ENCODE peak calls at places on chromosomes 6 and 20, in eight cellular contexts. One of them, this sample, is unnamed.

GRCh38 chr20:46939031-46939430 is 44.4 kb downstream of the EYA2 start:
- DNase-seq in RWPE1: peak; percentile 74
- DNase-seq in cardiac fibroblast: peak; percentile 38
- DNase-seq in GM13976: no peak
- DNase-seq in Caco-2: peak; percentile 54
- DNase-seq in WTC11: peak; percentile 25
- DNase-seq in tibial artery: no peak
- DNase-seq in suprapubic skin: no peak
- DNase-seq in this sample: no peak

GRCh38 chr6:112235956-112236355 is 18.4 kb downstream of the LAMA4 start:
- DNase-seq in cardiac fibroblast: peak; percentile 98
- DNase-seq in GM13976: no peak
- DNase-seq in Caco-2: no peak
- DNase-seq in suprapubic skin: no peak
- DNase-seq in RWPE1: no peak
- DNase-seq in WTC11: no peak
- DNase-seq in tibial artery: no peak
- DNase-seq in this sample: no peak

GRCh38 chr6:78400076-78400475 is 467.3 kb upstream of the IRAK1BP1 start:
- DNase-seq in WTC11: no peak
- DNase-seq in suprapubic skin: no peak
- DNase-seq in tibial artery: no peak
- DNase-seq in Caco-2: no peak
- DNase-seq in cardiac fibroblast: no peak
- DNase-seq in RWPE1: no peak
- DNase-seq in GM13976: no peak
- DNase-seq in this sample: no peak

GRCh38 chr20:17678886-17679285 is 3.2 kb downstream of the RRBP1 start:
- DNase-seq in suprapubic skin: no peak
- DNase-seq in tibial artery: no peak
- DNase-seq in WTC11: no peak
- DNase-seq in RWPE1: no peak
- DNase-seq in cardiac fibroblast: no peak
- DNase-seq in Caco-2: no peak
- DNase-seq in GM13976: no peak
- DNase-seq in this sample: no peak

GRCh38 chr6:74182992-74183391 is 487.0 kb downstream of the CD109 start:
- DNase-seq in WTC11: no peak
- DNase-seq in GM13976: no peak
- DNase-seq in tibial artery: no peak
- DNase-seq in cardiac fibroblast: no peak
- DNase-seq in Caco-2: no peak
- DNase-seq in RWPE1: no peak
- DNase-seq in suprapubic skin: peak; percentile 65
- DNase-seq in this sample: no peak

GRCh38 chr6:17442196-17442595 is 48.8 kb downstream of the CAP2 start:
- DNase-seq in suprapubic skin: no peak
- DNase-seq in GM13976: no peak
- DNase-seq in cardiac fibroblast: no peak
- DNase-seq in Caco-2: no peak
- DNase-seq in RWPE1: no peak
- DNase-seq in tibial artery: no peak
- DNase-seq in WTC11: no peak
- DNase-seq in this sample: no peak

GRCh38 chr6:108838101-108838717 is 10.0 kb upstream of the ARMC2 start:
- DNase-seq in RWPE1: no peak
- DNase-seq in Caco-2: peak; percentile 38
- DNase-seq in cardiac fibroblast: no peak
- DNase-seq in WTC11: peak; percentile 76
- DNase-seq in GM13976: no peak
- DNase-seq in suprapubic skin: no peak
- DNase-seq in tibial artery: no peak
- DNase-seq in this sample: no peak

GRCh38 chr20:35311409-35311808 is 19.2 kb upstream of the FAM83C start:
- DNase-seq in WTC11: no peak
- DNase-seq in Caco-2: no peak
- DNase-seq in cardiac fibroblast: peak; percentile 73
- DNase-seq in suprapubic skin: no peak
- DNase-seq in GM13976: no peak
- DNase-seq in RWPE1: no peak
- DNase-seq in tibial artery: no peak
- DNase-seq in this sample: no peak

GRCh38 chr20:38937978-38938473 is 11.8 kb downstream of the FAM83D start:
- DNase-seq in tibial artery: no peak
- DNase-seq in Caco-2: no peak
- DNase-seq in GM13976: no peak
- DNase-seq in suprapubic skin: no peak
- DNase-seq in cardiac fibroblast: peak; percentile 28
- DNase-seq in WTC11: no peak
- DNase-seq in RWPE1: no peak
- DNase-seq in this sample: no peak

GRCh38 chr6:5462856-5463255 is 201.5 kb downstream of the FARS2 start:
- DNase-seq in WTC11: no peak
- DNase-seq in Caco-2: no peak
- DNase-seq in tibial artery: no peak
- DNase-seq in cardiac fibroblast: no peak
- DNase-seq in RWPE1: no peak
- DNase-seq in GM13976: no peak
- DNase-seq in suprapubic skin: no peak
- DNase-seq in this sample: no peak

GRCh38 chr20:58515240-58516212 is at the start of gene APCDD1L:
- DNase-seq in GM13976: no peak
- DNase-seq in suprapubic skin: no peak
- DNase-seq in WTC11: no peak
- DNase-seq in RWPE1: peak; percentile 93
- DNase-seq in Caco-2: peak; percentile 27
- DNase-seq in cardiac fibroblast: peak; percentile 79
- DNase-seq in tibial artery: no peak
- DNase-seq in this sample: no peak

GRCh38 chr6:31171931-31172882 is 1.7 kb upstream of the POU5F1 start:
- DNase-seq in GM13976: no peak
- DNase-seq in tibial artery: no peak
- DNase-seq in WTC11: peak; percentile 90
- DNase-seq in suprapubic skin: no peak
- DNase-seq in cardiac fibroblast: no peak
- DNase-seq in Caco-2: no peak
- DNase-seq in RWPE1: no peak
- DNase-seq in this sample: no peak

GRCh38 chr6:38364127-38364526 is 275.6 kb downstream of the BTBD9 start:
- DNase-seq in Caco-2: no peak
- DNase-seq in tibial artery: no peak
- DNase-seq in GM13976: no peak
- DNase-seq in RWPE1: no peak
- DNase-seq in suprapubic skin: no peak
- DNase-seq in WTC11: no peak
- DNase-seq in cardiac fibroblast: peak; percentile 49
- DNase-seq in this sample: no peak

GRCh38 chr6:166611631-166612030 is 15.4 kb downstream of the RPS6KA2 start:
- DNase-seq in Caco-2: no peak
- DNase-seq in WTC11: no peak
- DNase-seq in GM13976: no peak
- DNase-seq in cardiac fibroblast: no peak
- DNase-seq in tibial artery: peak; percentile 34
- DNase-seq in suprapubic skin: no peak
- DNase-seq in RWPE1: no peak
- DNase-seq in this sample: no peak

GRCh38 chr6:157669747-157670216 is 153.3 kb upstream of the SNX9 start:
- DNase-seq in suprapubic skin: peak; percentile 91
- DNase-seq in tibial artery: peak; percentile 91
- DNase-seq in WTC11: peak; percentile 69
- DNase-seq in RWPE1: peak; percentile 78
- DNase-seq in GM13976: no peak
- DNase-seq in Caco-2: no peak
- DNase-seq in cardiac fibroblast: peak; percentile 76
- DNase-seq in this sample: peak; percentile 61

GRCh38 chr20:44702776-44703175 is 12.4 kb upstream of the CCN5 start:
- DNase-seq in tibial artery: peak; percentile 98
- DNase-seq in RWPE1: no peak
- DNase-seq in GM13976: peak; percentile 76
- DNase-seq in suprapubic skin: peak; percentile 92
- DNase-seq in WTC11: no peak
- DNase-seq in cardiac fibroblast: peak; percentile 97
- DNase-seq in Caco-2: no peak
- DNase-seq in this sample: peak; percentile 89

GRCh38 chr6:97705568-97705967 is 422.6 kb upstream of the MMS22L start:
- DNase-seq in GM13976: no peak
- DNase-seq in Caco-2: no peak
- DNase-seq in tibial artery: no peak
- DNase-seq in WTC11: peak; percentile 25
- DNase-seq in RWPE1: no peak
- DNase-seq in suprapubic skin: no peak
- DNase-seq in cardiac fibroblast: peak; percentile 37
- DNase-seq in this sample: no peak

GRCh38 chr20:51468636-51469035 is 73.9 kb downstream of the NFATC2 start:
- DNase-seq in tibial artery: no peak
- DNase-seq in cardiac fibroblast: no peak
- DNase-seq in Caco-2: no peak
- DNase-seq in WTC11: no peak
- DNase-seq in GM13976: no peak
- DNase-seq in RWPE1: no peak
- DNase-seq in suprapubic skin: no peak
- DNase-seq in this sample: no peak

GRCh38 chr6:28008053-28008452 is 51.0 kb downstream of the OR2B6 start:
- DNase-seq in tibial artery: no peak
- DNase-seq in GM13976: peak; percentile 17
- DNase-seq in cardiac fibroblast: no peak
- DNase-seq in RWPE1: no peak
- DNase-seq in WTC11: no peak
- DNase-seq in suprapubic skin: no peak
- DNase-seq in Caco-2: no peak
- DNase-seq in this sample: no peak

GRCh38 chr6:73696990-73697651 is 1.1 kb downstream of the CD109 start:
- DNase-seq in WTC11: no peak
- DNase-seq in GM13976: no peak
- DNase-seq in suprapubic skin: no peak
- DNase-seq in Caco-2: no peak
- DNase-seq in cardiac fibroblast: no peak
- DNase-seq in tibial artery: no peak
- DNase-seq in RWPE1: no peak
- DNase-seq in this sample: no peak

DNA sequence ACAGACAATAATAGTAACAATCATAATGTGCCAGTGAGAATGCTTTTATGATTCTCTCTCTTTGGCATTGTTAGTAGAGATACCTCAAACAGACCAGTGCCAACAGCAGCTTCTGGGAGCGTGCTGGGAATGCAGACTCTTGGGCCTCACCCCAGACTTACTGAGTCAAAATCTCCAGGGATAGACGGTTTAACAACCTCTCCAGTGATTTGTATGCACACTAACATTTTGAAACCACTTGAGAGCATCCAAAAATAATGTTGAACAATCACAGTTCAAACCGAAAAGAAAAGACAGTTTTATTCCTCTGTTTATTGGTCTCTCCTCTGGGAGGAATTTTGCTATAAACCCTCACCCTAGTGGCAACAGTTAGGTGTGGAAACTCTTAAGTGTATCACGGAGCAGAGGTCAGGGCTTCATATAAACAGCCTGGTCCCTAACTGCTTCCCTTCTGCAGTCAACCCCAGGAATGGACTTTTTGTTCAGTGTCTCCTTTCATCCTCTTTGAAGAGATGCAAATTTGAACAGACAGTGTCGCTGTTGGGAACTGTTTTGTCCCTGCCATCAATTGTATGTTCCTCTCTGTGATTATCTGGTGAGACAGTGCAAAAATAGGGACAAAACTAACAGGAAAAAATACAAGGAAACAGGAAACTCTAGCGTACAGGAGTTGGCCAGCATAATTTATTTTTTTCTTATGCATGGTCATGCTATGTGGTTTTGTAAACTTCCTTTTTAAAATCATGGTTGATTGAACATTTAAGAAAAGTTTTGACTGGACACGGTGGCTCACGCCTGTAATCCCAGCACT is 162.4 kb upstream of the BTBD3 start:
- DNase-seq in tibial artery: no peak
- DNase-seq in WTC11: no peak
- DNase-seq in cardiac fibroblast: peak; percentile 49
- DNase-seq in RWPE1: no peak
- DNase-seq in Caco-2: no peak
- DNase-seq in suprapubic skin: no peak
- DNase-seq in GM13976: no peak
- DNase-seq in this sample: no peak
- TF ChIP-seq CTCF in tibial artery: no peak
- TF ChIP-seq CTCF in WTC11: no peak
- TF ChIP-seq CTCF in cardiac fibroblast: no peak
- TF ChIP-seq CTCF in RWPE1: no peak
- TF ChIP-seq CTCF in Caco-2: no peak
- TF ChIP-seq CTCF in suprapubic skin: no peak
- TF ChIP-seq CTCF in GM13976: no peak
- TF ChIP-seq CTCF in this sample: no peak

GRCh38 chr20:4563534-4563933 is 158.2 kb upstream of the PRND start:
- DNase-seq in Caco-2: peak; percentile 72
- DNase-seq in tibial artery: no peak
- DNase-seq in GM13976: no peak
- DNase-seq in WTC11: peak; percentile 47
- DNase-seq in RWPE1: peak; percentile 55
- DNase-seq in suprapubic skin: no peak
- DNase-seq in cardiac fibroblast: peak; percentile 74
- DNase-seq in this sample: no peak
- TF ChIP-seq CTCF in Caco-2: peak; percentile 17
- TF ChIP-seq CTCF in tibial artery: no peak
- TF ChIP-seq CTCF in GM13976: no peak
- TF ChIP-seq CTCF in WTC11: no peak
- TF ChIP-seq CTCF in RWPE1: no peak
- TF ChIP-seq CTCF in suprapubic skin: no peak
- TF ChIP-seq CTCF in cardiac fibroblast: peak; percentile 46
- TF ChIP-seq CTCF in this sample: peak; percentile 29

GRCh38 chr20:49803418-49803817 is 9.2 kb upstream of the SLC9A8 start:
- DNase-seq in WTC11: no peak
- DNase-seq in GM13976: no peak
- DNase-seq in cardiac fibroblast: no peak
- DNase-seq in Caco-2: no peak
- DNase-seq in RWPE1: no peak
- DNase-seq in tibial artery: no peak
- DNase-seq in suprapubic skin: no peak
- DNase-seq in this sample: no peak
- TF ChIP-seq CTCF in WTC11: no peak
- TF ChIP-seq CTCF in GM13976: no peak
- TF ChIP-seq CTCF in cardiac fibroblast: no peak
- TF ChIP-seq CTCF in Caco-2: no peak
- TF ChIP-seq CTCF in RWPE1: no peak
- TF ChIP-seq CTCF in tibial artery: no peak
- TF ChIP-seq CTCF in suprapubic skin: no peak
- TF ChIP-seq CTCF in this sample: no peak

GRCh38 chr6:104509355-104509754 is 350.4 kb downstream of the HACE1 start:
- DNase-seq in Caco-2: no peak
- DNase-seq in tibial artery: no peak
- DNase-seq in WTC11: no peak
- DNase-seq in suprapubic skin: no peak
- DNase-seq in GM13976: no peak
- DNase-seq in RWPE1: no peak
- DNase-seq in cardiac fibroblast: no peak
- DNase-seq in this sample: no peak
- TF ChIP-seq CTCF in Caco-2: no peak
- TF ChIP-seq CTCF in tibial artery: no peak
- TF ChIP-seq CTCF in WTC11: no peak
- TF ChIP-seq CTCF in suprapubic skin: no peak
- TF ChIP-seq CTCF in GM13976: no peak
- TF ChIP-seq CTCF in RWPE1: no peak
- TF ChIP-seq CTCF in cardiac fibroblast: no peak
- TF ChIP-seq CTCF in this sample: no peak

GRCh38 chr6:128516514-128516898 is 3.9 kb downstream of the PTPRK start:
- DNase-seq in cardiac fibroblast: peak; percentile 56
- DNase-seq in WTC11: no peak
- DNase-seq in tibial artery: no peak
- DNase-seq in GM13976: no peak
- DNase-seq in Caco-2: no peak
- DNase-seq in suprapubic skin: no peak
- DNase-seq in RWPE1: no peak
- DNase-seq in this sample: no peak
- TF ChIP-seq CTCF in cardiac fibroblast: peak; percentile 37
- TF ChIP-seq CTCF in WTC11: no peak
- TF ChIP-seq CTCF in tibial artery: peak; percentile 18
- TF ChIP-seq CTCF in GM13976: no peak
- TF ChIP-seq CTCF in Caco-2: peak; percentile 31
- TF ChIP-seq CTCF in suprapubic skin: peak; percentile 31
- TF ChIP-seq CTCF in RWPE1: peak; percentile 50
- TF ChIP-seq CTCF in this sample: peak; percentile 29

This sample was measured in AG09319.